ENCODE peak calls at places on chromosome 22, in five cellular contexts. V, M, E, K and R are unnamed samples.

GRCh38 chr22:43880743-43881055 is 11.1 kb downstream of the PNPLA5 start:
- DNase-seq in V (no peak), M (no peak), E (no peak), K (no peak), R (no peak)

GRCh38 chr22:28015056-28015445 is 96.0 kb upstream of the PITPNB start:
- DNase-seq in V (no peak), M (no peak), E (no peak), K (no peak), R (peak; percentile 6)

GRCh38 chr22:32413715-32414114 is 1.7 kb upstream of the RTCB start:
- DNase-seq in V (no peak), M (no peak), E (peak; percentile 25), K (peak; percentile 5), R (no peak)

GRCh38 chr22:35465109-35465701 is 65.3 kb downstream of the MCM5 start:
- DNase-seq in V (no peak), M (no peak), E (no peak), K (no peak), R (no peak)

GRCh38 chr22:38233427-38233826 is 31.6 kb downstream of the MAFF start:
- DNase-seq in V (peak; percentile 81), M (no peak), E (no peak), K (no peak), R (no peak)

GRCh38 chr22:19748139-19748538 is 12.4 kb upstream of the TBX1 start:
- DNase-seq in V (no peak), M (no peak), E (no peak), K (no peak), R (no peak)

GRCh38 chr22:25054943-25055511 is 102.5 kb downstream of the KIAA1671 start:
- DNase-seq in V (no peak), M (no peak), E (peak; percentile 13), K (no peak), R (no peak)

GRCh38 chr22:38750638-38751037 is 5.2 kb downstream of the SUN2 start:
- DNase-seq in V (no peak), M (no peak), E (no peak), K (no peak), R (no peak)

GRCh38 chr22:38927033-38927789 is 30.2 kb upstream of the APOBEC3A start:
- DNase-seq in V (peak; percentile 78), M (peak; percentile 41), E (peak; percentile 51), K (peak; percentile 84), R (peak; percentile 80)

GRCh38 chr22:20782601-20783299 is 8.8 kb downstream of the SERPIND1 start:
- DNase-seq in V (no peak), M (no peak), E (no peak), K (no peak), R (no peak)

GRCh38 chr22:20211997-20212753 is 55.9 kb downstream of the RTN4R start:
- DNase-seq in V (peak; percentile 21), M (no peak), E (peak; percentile 60), K (no peak), R (peak; percentile 96)

GRCh38 chr22:37144180-37144554 is 5.5 kb downstream of the IL2RB start:
- DNase-seq in V (no peak), M (no peak), E (no peak), K (no peak), R (no peak)

GRCh38 chr22:42343136-42343484 is 72.7 kb upstream of the TCF20 start:
- DNase-seq in V (no peak), M (no peak), E (peak; percentile 13), K (peak; percentile 30), R (peak; percentile 43)

GRCh38 chr22:42341779-42342178 is 71.3 kb upstream of the TCF20 start:
- DNase-seq in V (no peak), M (no peak), E (no peak), K (no peak), R (no peak)

GRCh38 chr22:42340695-42341383 is 70.4 kb upstream of the TCF20 start:
- DNase-seq in V (no peak), M (no peak), E (no peak), K (peak; percentile 52), R (peak; percentile 73)

GRCh38 chr22:42343551-42344081 is 73.2 kb upstream of the TCF20 start:
- DNase-seq in V (no peak), M (no peak), E (peak; percentile 15), K (peak; percentile 78), R (peak; percentile 51)

DNA sequence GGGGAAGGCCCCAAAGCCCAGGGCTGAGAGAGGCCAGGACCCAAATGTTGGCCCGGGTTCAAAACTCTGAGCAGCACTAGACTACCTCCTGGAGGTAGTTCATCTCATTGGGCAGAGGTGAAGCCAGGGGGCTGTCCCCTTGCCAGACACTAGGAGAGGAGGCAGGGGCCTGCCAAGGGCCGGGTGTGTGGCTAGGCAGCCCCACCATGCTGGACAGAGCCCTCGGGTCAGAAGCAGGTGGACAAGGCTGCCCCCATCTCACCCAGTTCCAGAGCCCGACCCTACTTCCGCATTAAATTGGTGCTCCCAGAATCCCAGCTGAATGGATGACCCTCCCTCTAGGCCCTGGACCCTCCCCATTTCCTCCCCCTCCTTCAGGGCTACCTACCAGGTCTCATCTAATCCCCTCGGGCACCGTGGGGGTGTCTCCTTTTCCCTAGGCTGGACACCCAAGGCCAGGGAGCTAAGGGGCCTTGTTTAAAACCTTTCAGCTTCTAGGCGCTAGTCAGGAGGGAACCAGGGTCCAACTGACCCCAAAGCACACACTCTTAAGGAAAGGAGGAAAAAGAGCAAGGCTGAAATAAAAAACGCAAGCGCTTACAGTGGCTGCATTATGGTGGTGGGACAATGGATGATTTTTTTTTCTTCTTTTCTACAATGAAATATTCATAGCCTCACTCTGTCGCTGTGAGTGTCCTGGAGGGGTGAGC is 72.1 kb upstream of the TCF20 start:
- DNase-seq in V (no peak), M (no peak), E (no peak), K (no peak), R (no peak)
- H3K4me3 ChIP-seq in V (peak overlapping the region; percentile 8), M (no peak overlapping the region), E (peak overlapping the region; percentile 32), K (peak overlapping the region; percentile 37), R (peak overlapping the region; percentile 51)

DNA sequence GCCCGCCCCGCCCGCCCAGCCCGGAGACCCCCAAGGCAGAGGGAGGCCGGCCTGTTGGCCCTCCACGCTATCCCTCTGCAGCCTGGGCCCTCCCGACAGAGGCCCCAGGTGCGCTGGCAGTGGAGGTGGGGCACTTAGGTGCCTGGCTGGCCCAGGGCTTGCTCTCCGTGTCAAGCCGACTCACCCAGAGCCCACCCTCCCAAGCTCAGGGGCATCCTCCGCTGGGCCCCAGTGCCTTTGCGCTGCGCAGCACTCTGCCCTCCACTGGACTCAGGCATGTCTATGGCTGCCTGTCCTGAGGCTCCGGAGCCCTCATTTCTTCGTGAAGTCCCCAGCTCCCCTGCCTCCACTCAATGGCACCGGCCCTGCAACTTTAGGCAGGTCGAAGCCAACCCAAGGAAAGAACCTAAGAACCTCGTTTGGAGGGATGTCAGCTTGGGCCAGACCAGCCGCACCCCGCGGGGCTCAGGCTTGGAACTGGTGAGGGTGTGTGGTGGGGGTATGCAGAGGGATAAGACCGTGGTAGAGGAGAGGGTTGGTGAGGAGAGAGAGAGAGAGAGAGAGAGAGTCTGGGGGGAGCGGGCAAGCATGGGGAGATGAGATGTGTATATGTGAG is 6.1 kb downstream of the SMIM45 start:
- DNase-seq in V (no peak), M (no peak), E (no peak), K (no peak), R (no peak)
- TF ChIP-seq CTCF in V (peak; percentile 4), M (no peak), E (no peak), K (no peak), R (no peak)

DNA sequence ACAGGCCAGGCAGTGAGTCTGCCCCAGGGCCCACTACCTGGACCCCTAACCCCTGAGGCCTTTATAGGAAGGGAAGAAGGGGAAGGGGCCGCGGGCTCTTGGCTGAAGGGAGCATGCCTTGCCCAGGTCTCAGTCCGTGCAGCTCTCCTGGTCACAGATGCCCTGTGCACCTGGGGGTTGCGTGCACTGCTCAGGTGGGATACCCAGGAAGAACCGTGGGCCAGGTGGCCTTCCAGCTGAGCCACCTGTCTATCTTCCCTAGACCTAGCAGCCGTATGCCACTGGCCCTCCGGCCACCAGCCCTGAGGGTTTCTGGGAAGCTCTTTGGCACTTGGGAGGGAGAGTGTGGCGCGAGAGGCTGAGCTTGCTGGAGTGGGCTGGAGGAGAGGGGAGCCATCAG is 1178.6 kb downstream of the BRD1 start:
- DNase-seq in V (no peak), M (no peak), E (no peak), K (no peak), R (no peak)
- H3K9me3 ChIP-seq in V (no peaks in the 10 kb centered on the region), M (no peaks in the 10 kb centered on the region), E (no peaks in the 10 kb centered on the region), K (no peaks in the 10 kb centered on the region), R (peaks cover 4% of the 10 kb centered on the region)

DNA sequence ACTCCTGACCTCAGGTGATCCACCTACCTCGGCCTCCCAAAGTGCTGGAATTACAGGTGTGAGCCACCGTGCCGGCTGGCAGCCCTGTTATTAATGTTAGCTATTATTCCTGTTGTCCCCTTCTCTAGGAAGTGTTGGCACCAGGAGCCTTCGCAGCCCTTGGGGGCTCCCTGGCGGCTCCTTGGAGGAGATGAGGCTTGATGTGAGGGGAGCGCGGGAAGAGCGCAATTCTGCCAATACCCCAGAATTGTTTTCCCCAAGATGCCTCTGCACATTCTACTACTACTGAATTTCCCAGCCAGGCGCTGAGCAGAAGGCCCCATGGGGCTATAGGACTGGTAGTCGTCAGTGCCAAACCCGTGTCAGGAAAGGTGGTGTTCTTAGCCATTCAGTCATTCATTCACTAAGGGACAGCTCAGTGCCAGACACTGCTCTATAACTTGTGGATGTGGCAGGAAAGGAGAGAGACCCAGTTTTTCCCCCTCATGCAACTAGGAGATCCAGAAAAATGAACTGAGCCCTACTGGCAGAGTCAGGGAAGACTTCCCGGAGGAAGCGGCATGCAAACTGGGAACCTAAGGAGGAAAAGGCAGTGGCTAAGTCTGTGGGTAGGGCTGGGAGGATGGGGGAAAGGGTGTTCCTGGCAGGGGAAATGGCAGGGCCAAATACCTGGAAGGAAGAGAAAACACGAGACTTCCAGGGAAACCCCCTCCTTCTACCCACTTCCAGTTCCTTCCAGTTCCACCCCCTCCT is 3.5 kb downstream of the FBLN1 start:
- DNase-seq in V (no peak), M (no peak), E (no peak), K (no peak), R (no peak)
- H3K4me3 ChIP-seq in V (no peak overlapping the region), M (no peak overlapping the region), E (peak overlapping the region; percentile 93), K (no peak overlapping the region), R (no peak overlapping the region)

GRCh38 chr22:29062286-29062949 is 787 bp upstream of the C22orf31 start:
- DNase-seq in V (peak; percentile 6), M (no peak), E (peak; percentile 33), K (peak; percentile 35), R (no peak)

GRCh38 chr22:29060931-29061330 is 700 bp downstream of the C22orf31 start:
- DNase-seq in V (peak; percentile 12), M (no peak), E (no peak), K (no peak), R (no peak)

GRCh38 chr22:29056472-29056871 is 5.2 kb downstream of the C22orf31 start:
- DNase-seq in V (no peak), M (no peak), E (no peak), K (no peak), R (no peak)

GRCh38 chr22:29061773-29062172 is at the start of gene C22orf31:
- DNase-seq in V (no peak), M (no peak), E (peak; percentile 6), K (no peak), R (no peak)

GRCh38 chr22:29060251-29060650 is 1.4 kb downstream of the C22orf31 start:
- DNase-seq in V (peak; percentile 5), M (no peak), E (no peak), K (no peak), R (no peak)
- TF ChIP-seq CTCF in V (no peak), M (no peak), E (no peak), K (no peak), R (no peak)